ENCODE peak calls at places on chromosomes 11 and 22, in four cellular contexts. One of them, this sample, is unnamed.

GRCh38 chr22:35634981-35635540 is 13.2 kb upstream of the APOL6 start:
- DNase-seq in GM12878: no peak
- DNase-seq in MM.1S: no peak
- DNase-seq in Karpas-422: peak; percentile 54
- DNase-seq in this sample: peak; percentile 63

GRCh38 chr11:18115360-18116127 is 9.7 kb upstream of the SAAL1 start:
- DNase-seq in Karpas-422: peak; percentile 89
- DNase-seq in GM12878: peak; percentile 19
- DNase-seq in MM.1S: peak; percentile 62
- DNase-seq in this sample: peak; percentile 85

GRCh38 chr11:34621876-34622275 is 983 bp downstream of the EHF start:
- DNase-seq in Karpas-422: no peak
- DNase-seq in MM.1S: no peak
- DNase-seq in GM12878: no peak
- DNase-seq in this sample: no peak

GRCh38 chr11:5719703-5720495 is 16.3 kb upstream of the OR56B1 start:
- DNase-seq in MM.1S: no peak
- DNase-seq in Karpas-422: peak; percentile 32
- DNase-seq in GM12878: no peak
- DNase-seq in this sample: no peak

GRCh38 chr22:39674536-39674935 is 104.0 kb downstream of the CACNA1I start:
- DNase-seq in MM.1S: no peak
- DNase-seq in GM12878: no peak
- DNase-seq in Karpas-422: no peak
- DNase-seq in this sample: no peak

GRCh38 chr22:29797351-29797750 is 30.2 kb downstream of the UQCR10 start:
- DNase-seq in MM.1S: no peak
- DNase-seq in Karpas-422: no peak
- DNase-seq in GM12878: peak; percentile 71
- DNase-seq in this sample: peak; percentile 55

GRCh38 chr22:50620861-50621490 is 7.0 kb downstream of the ARSA start:
- DNase-seq in GM12878: peak; percentile 86
- DNase-seq in Karpas-422: peak; percentile 76
- DNase-seq in MM.1S: peak; percentile 56
- DNase-seq in this sample: peak; percentile 76

GRCh38 chr11:74288911-74289310 is 22.5 kb downstream of the P4HA3 start:
- DNase-seq in Karpas-422: no peak
- DNase-seq in GM12878: no peak
- DNase-seq in MM.1S: no peak
- DNase-seq in this sample: no peak

GRCh38 chr11:119782673-119783072 is 53.7 kb upstream of the NECTIN1 start:
- DNase-seq in GM12878: no peak
- DNase-seq in Karpas-422: no peak
- DNase-seq in MM.1S: peak; percentile 20
- DNase-seq in this sample: no peak

GRCh38 chr11:80194625-80195024 is 753.8 kb upstream of the TENM4 start:
- DNase-seq in GM12878: no peak
- DNase-seq in Karpas-422: no peak
- DNase-seq in MM.1S: no peak
- DNase-seq in this sample: no peak

DNA sequence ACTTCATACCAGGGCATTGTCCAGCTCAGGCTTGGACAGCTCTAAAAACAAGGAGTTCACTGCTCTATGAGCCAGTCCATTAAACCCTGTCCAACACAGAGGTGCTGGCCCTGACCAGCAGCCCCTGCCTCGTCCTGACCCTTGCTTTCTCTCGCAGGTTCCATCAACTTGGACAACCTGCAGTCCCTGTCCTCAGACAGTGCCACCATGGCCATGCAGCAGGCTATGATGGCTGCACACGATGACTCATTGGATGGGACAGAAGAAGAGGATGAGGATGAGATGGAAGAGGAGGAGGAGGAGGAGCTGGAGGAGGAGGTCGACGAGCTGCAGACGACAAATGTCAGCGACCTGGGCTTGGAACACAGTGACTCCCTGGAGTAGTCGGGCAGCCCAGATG is 65.1 kb downstream of the FEZ1 start:
- DNase-seq in MM.1S: no peak
- DNase-seq in Karpas-422: no peak
- DNase-seq in GM12878: no peak
- DNase-seq in this sample: no peak
- H3K4me2 ChIP-seq in MM.1S: no peak overlapping the region
- H3K4me2 ChIP-seq in Karpas-422: no peak overlapping the region
- H3K4me2 ChIP-seq in GM12878: no peak overlapping the region
- H3K4me2 ChIP-seq in this sample: no peak overlapping the region

GRCh38 chr11:118264568-118265470 is 722 bp upstream of the MPZL2 start:
- DNase-seq in GM12878: no peak
- DNase-seq in MM.1S: no peak
- DNase-seq in Karpas-422: no peak
- DNase-seq in this sample: no peak

GRCh38 chr11:118265954-118266353 is 1.9 kb upstream of the MPZL2 start:
- DNase-seq in GM12878: no peak
- DNase-seq in MM.1S: no peak
- DNase-seq in Karpas-422: no peak
- DNase-seq in this sample: no peak

GRCh38 chr11:118263109-118263508 is 988 bp downstream of the MPZL2 start:
- DNase-seq in GM12878: no peak
- DNase-seq in MM.1S: no peak
- DNase-seq in Karpas-422: no peak
- DNase-seq in this sample: no peak

GRCh38 chr11:118267486-118267885 is 3.4 kb upstream of the MPZL2 start:
- DNase-seq in GM12878: no peak
- DNase-seq in Karpas-422: no peak
- DNase-seq in MM.1S: no peak
- DNase-seq in this sample: peak; percentile 14

GRCh38 chr11:118263694-118264567 is at the start of gene MPZL2:
- DNase-seq in GM12878: no peak
- DNase-seq in MM.1S: peak; percentile 69
- DNase-seq in Karpas-422: no peak
- DNase-seq in this sample: no peak
- H3K4me3 ChIP-seq in GM12878: no peak within 1 kb of the TSS
- H3K4me3 ChIP-seq in MM.1S: peak within 1 kb of the TSS; percentile 68
- H3K4me3 ChIP-seq in Karpas-422: no peak within 1 kb of the TSS
- H3K4me3 ChIP-seq in this sample: no peak within 1 kb of the TSS

GRCh38 chr11:100752371-100753073 is 65.4 kb downstream of the ARHGAP42 start:
- DNase-seq in Karpas-422: no peak
- DNase-seq in GM12878: no peak
- DNase-seq in MM.1S: no peak
- DNase-seq in this sample: no peak

GRCh38 chr11:100753144-100753543 is 66.1 kb downstream of the ARHGAP42 start:
- DNase-seq in GM12878: no peak
- DNase-seq in Karpas-422: no peak
- DNase-seq in MM.1S: no peak
- DNase-seq in this sample: no peak

GRCh38 chr11:100756556-100756955 is 69.5 kb downstream of the ARHGAP42 start:
- DNase-seq in MM.1S: no peak
- DNase-seq in Karpas-422: no peak
- DNase-seq in GM12878: no peak
- DNase-seq in this sample: no peak

GRCh38 chr11:100757636-100758035 is 70.5 kb downstream of the ARHGAP42 start:
- DNase-seq in Karpas-422: no peak
- DNase-seq in GM12878: no peak
- DNase-seq in MM.1S: no peak
- DNase-seq in this sample: no peak

DNA sequence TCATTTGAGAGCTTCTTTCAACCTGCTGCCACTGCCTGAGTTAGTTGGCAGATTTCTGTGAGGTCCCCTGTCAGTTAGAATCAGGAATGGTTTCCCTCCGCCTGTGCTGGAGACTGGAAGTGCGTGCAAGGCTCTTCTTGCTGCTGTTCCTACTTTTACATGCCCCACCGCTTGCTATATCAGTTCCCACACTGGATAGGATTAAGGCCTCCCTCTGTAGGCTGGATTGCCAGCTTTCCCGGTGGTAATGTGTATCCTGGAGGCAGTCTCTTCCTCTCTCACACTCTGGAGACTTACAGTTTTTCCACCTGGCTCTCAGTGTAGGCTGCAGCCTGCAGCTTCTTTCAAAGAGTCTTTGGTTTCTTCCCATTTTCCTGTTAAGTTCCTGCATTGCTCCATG is 66.5 kb downstream of the ARHGAP42 start:
- DNase-seq in Karpas-422: no peak
- DNase-seq in GM12878: no peak
- DNase-seq in MM.1S: no peak
- DNase-seq in this sample: no peak
- H3K4me2 ChIP-seq in Karpas-422: no peak overlapping the region
- H3K4me2 ChIP-seq in GM12878: no peak overlapping the region
- H3K4me2 ChIP-seq in MM.1S: no peak overlapping the region
- H3K4me2 ChIP-seq in this sample: no peak overlapping the region

GRCh38 chr11:16841984-16842383 is 103.5 kb downstream of the C11orf58 start:
- DNase-seq in Karpas-422: no peak
- DNase-seq in MM.1S: no peak
- DNase-seq in GM12878: no peak
- DNase-seq in this sample: no peak
- H3K4me3 ChIP-seq in Karpas-422: no peak overlapping the region
- H3K4me3 ChIP-seq in MM.1S: no peak overlapping the region
- H3K4me3 ChIP-seq in GM12878: no peak overlapping the region
- H3K4me3 ChIP-seq in this sample: no peak overlapping the region